ENCODE peak calls at places on chromosome 17, in eight cellular contexts. One of them, this sample, is unnamed.
A peak's percentile ranks its signal among the peaks of the same experiment; 100 is the strongest.

GRCh38 chr17:48510761-48511604 is 19.8 kb downstream of the HOXB1 start:
- DNase-seq in omental fat pad: no peak
- DNase-seq in tibial artery: no peak
- DNase-seq in lower lobe of right lung: no peak
- DNase-seq in dorsolateral prefrontal cortex: no peak
- DNase-seq in AG04450: no peak
- DNase-seq in ovary: no peak
- DNase-seq in GM10248: peak; percentile 62
- DNase-seq in this sample: no peak

GRCh38 chr17:2282297-2282873 is 21.2 kb downstream of the SMG6 start:
- DNase-seq in omental fat pad: no peak
- DNase-seq in tibial artery: peak; percentile 30
- DNase-seq in lower lobe of right lung: no peak
- DNase-seq in dorsolateral prefrontal cortex: no peak
- DNase-seq in AG04450: peak; percentile 74
- DNase-seq in ovary: no peak
- DNase-seq in GM10248: peak; percentile 61
- DNase-seq in this sample: no peak

GRCh38 chr17:47423406-47424295 is 99.9 kb downstream of the EFCAB13 start:
- DNase-seq in omental fat pad: no peak
- DNase-seq in tibial artery: no peak
- DNase-seq in lower lobe of right lung: peak; percentile 49
- DNase-seq in dorsolateral prefrontal cortex: no peak
- DNase-seq in AG04450: no peak
- DNase-seq in ovary: no peak
- DNase-seq in GM10248: peak; percentile 41
- DNase-seq in this sample: peak; percentile 34

GRCh38 chr17:6912110-6913051 is 80.9 kb upstream of the TEKT1 start:
- DNase-seq in omental fat pad: no peak
- DNase-seq in tibial artery: no peak
- DNase-seq in lower lobe of right lung: no peak
- DNase-seq in dorsolateral prefrontal cortex: no peak
- DNase-seq in AG04450: no peak
- DNase-seq in ovary: no peak
- DNase-seq in GM10248: no peak
- DNase-seq in this sample: no peak

GRCh38 chr17:29642171-29642611 is 19.5 kb upstream of the CORO6 start:
- DNase-seq in omental fat pad: no peak
- DNase-seq in tibial artery: no peak
- DNase-seq in lower lobe of right lung: no peak
- DNase-seq in dorsolateral prefrontal cortex: no peak
- DNase-seq in AG04450: no peak
- DNase-seq in ovary: no peak
- DNase-seq in GM10248: no peak
- DNase-seq in this sample: no peak

GRCh38 chr17:76476736-76477135 is 9.3 kb downstream of the AANAT start:
- DNase-seq in omental fat pad: no peak
- DNase-seq in tibial artery: no peak
- DNase-seq in lower lobe of right lung: no peak
- DNase-seq in dorsolateral prefrontal cortex: no peak
- DNase-seq in AG04450: no peak
- DNase-seq in ovary: no peak
- DNase-seq in GM10248: no peak
- DNase-seq in this sample: no peak

GRCh38 chr17:43983515-43984411 is 20.7 kb upstream of the NAGS start:
- DNase-seq in omental fat pad: no peak
- DNase-seq in tibial artery: no peak
- DNase-seq in lower lobe of right lung: peak; percentile 67
- DNase-seq in dorsolateral prefrontal cortex: peak; percentile 7
- DNase-seq in AG04450: no peak
- DNase-seq in ovary: no peak
- DNase-seq in GM10248: no peak
- DNase-seq in this sample: peak; percentile 41

GRCh38 chr17:50359005-50359699 is 13.2 kb downstream of the XYLT2 start:
- DNase-seq in omental fat pad: no peak
- DNase-seq in tibial artery: no peak
- DNase-seq in lower lobe of right lung: no peak
- DNase-seq in dorsolateral prefrontal cortex: no peak
- DNase-seq in AG04450: no peak
- DNase-seq in ovary: no peak
- DNase-seq in GM10248: no peak
- DNase-seq in this sample: no peak

GRCh38 chr17:77616243-77616731 is 342.2 kb upstream of the TNRC6C start:
- DNase-seq in omental fat pad: no peak
- DNase-seq in tibial artery: no peak
- DNase-seq in lower lobe of right lung: no peak
- DNase-seq in dorsolateral prefrontal cortex: no peak
- DNase-seq in AG04450: no peak
- DNase-seq in ovary: no peak
- DNase-seq in GM10248: no peak
- DNase-seq in this sample: no peak

GRCh38 chr17:66542183-66542966 is 240.0 kb downstream of the PRKCA start:
- DNase-seq in omental fat pad: no peak
- DNase-seq in tibial artery: no peak
- DNase-seq in lower lobe of right lung: no peak
- DNase-seq in dorsolateral prefrontal cortex: no peak
- DNase-seq in AG04450: no peak
- DNase-seq in ovary: no peak
- DNase-seq in GM10248: peak; percentile 53
- DNase-seq in this sample: no peak

GRCh38 chr17:13365331-13365730 is 236.4 kb downstream of the HS3ST3A1 start:
- DNase-seq in omental fat pad: no peak
- DNase-seq in tibial artery: no peak
- DNase-seq in lower lobe of right lung: no peak
- DNase-seq in dorsolateral prefrontal cortex: no peak
- DNase-seq in AG04450: no peak
- DNase-seq in ovary: no peak
- DNase-seq in GM10248: no peak
- DNase-seq in this sample: no peak

GRCh38 chr17:72249441-72249840 is 128.6 kb downstream of the SOX9 start:
- DNase-seq in omental fat pad: no peak
- DNase-seq in tibial artery: no peak
- DNase-seq in lower lobe of right lung: no peak
- DNase-seq in dorsolateral prefrontal cortex: no peak
- DNase-seq in AG04450: no peak
- DNase-seq in ovary: no peak
- DNase-seq in GM10248: no peak
- DNase-seq in this sample: no peak

GRCh38 chr17:49969134-49969759 is at the start of gene DLX4:
- DNase-seq in omental fat pad: no peak
- DNase-seq in tibial artery: no peak
- DNase-seq in lower lobe of right lung: no peak
- DNase-seq in dorsolateral prefrontal cortex: no peak
- DNase-seq in AG04450: no peak
- DNase-seq in ovary: no peak
- DNase-seq in GM10248: peak; percentile 62
- DNase-seq in this sample: no peak

GRCh38 chr17:34626141-34626681 is 46.8 kb downstream of the TMEM132E start:
- DNase-seq in omental fat pad: no peak
- DNase-seq in tibial artery: no peak
- DNase-seq in lower lobe of right lung: peak; percentile 42
- DNase-seq in dorsolateral prefrontal cortex: peak; percentile 35
- DNase-seq in AG04450: no peak
- DNase-seq in ovary: no peak
- DNase-seq in GM10248: no peak
- DNase-seq in this sample: no peak

GRCh38 chr17:19387921-19388521 is 1.0 kb upstream of the MFAP4 start:
- DNase-seq in omental fat pad: no peak
- DNase-seq in tibial artery: peak; percentile 57
- DNase-seq in lower lobe of right lung: no peak
- DNase-seq in dorsolateral prefrontal cortex: no peak
- DNase-seq in AG04450: no peak
- DNase-seq in ovary: no peak
- DNase-seq in GM10248: no peak
- DNase-seq in this sample: no peak

GRCh38 chr17:58510075-58510474 is 4.4 kb downstream of the MTMR4 start:
- DNase-seq in omental fat pad: no peak
- DNase-seq in tibial artery: no peak
- DNase-seq in lower lobe of right lung: no peak
- DNase-seq in dorsolateral prefrontal cortex: no peak
- DNase-seq in AG04450: no peak
- DNase-seq in ovary: no peak
- DNase-seq in GM10248: no peak
- DNase-seq in this sample: no peak

GRCh38 chr17:1108810-1109605 is 70.8 kb downstream of the ABR start:
- DNase-seq in omental fat pad: no peak
- DNase-seq in tibial artery: no peak
- DNase-seq in lower lobe of right lung: peak; percentile 81
- DNase-seq in dorsolateral prefrontal cortex: peak; percentile 62
- DNase-seq in AG04450: no peak
- DNase-seq in ovary: peak; percentile 49
- DNase-seq in GM10248: peak; percentile 71
- DNase-seq in this sample: no peak

GRCh38 chr17:19579192-19579668 is 45.6 kb downstream of the SLC47A1 start:
- DNase-seq in omental fat pad: no peak
- DNase-seq in tibial artery: no peak
- DNase-seq in lower lobe of right lung: no peak
- DNase-seq in dorsolateral prefrontal cortex: peak; percentile 16
- DNase-seq in AG04450: no peak
- DNase-seq in ovary: peak; percentile 22
- DNase-seq in GM10248: no peak
- DNase-seq in this sample: no peak

GRCh38 chr17:29927546-29927945 is 2.5 kb downstream of the SSH2 start:
- DNase-seq in omental fat pad: no peak
- DNase-seq in tibial artery: no peak
- DNase-seq in lower lobe of right lung: no peak
- DNase-seq in dorsolateral prefrontal cortex: no peak
- DNase-seq in AG04450: no peak
- DNase-seq in ovary: no peak
- DNase-seq in GM10248: no peak
- DNase-seq in this sample: no peak

DNA sequence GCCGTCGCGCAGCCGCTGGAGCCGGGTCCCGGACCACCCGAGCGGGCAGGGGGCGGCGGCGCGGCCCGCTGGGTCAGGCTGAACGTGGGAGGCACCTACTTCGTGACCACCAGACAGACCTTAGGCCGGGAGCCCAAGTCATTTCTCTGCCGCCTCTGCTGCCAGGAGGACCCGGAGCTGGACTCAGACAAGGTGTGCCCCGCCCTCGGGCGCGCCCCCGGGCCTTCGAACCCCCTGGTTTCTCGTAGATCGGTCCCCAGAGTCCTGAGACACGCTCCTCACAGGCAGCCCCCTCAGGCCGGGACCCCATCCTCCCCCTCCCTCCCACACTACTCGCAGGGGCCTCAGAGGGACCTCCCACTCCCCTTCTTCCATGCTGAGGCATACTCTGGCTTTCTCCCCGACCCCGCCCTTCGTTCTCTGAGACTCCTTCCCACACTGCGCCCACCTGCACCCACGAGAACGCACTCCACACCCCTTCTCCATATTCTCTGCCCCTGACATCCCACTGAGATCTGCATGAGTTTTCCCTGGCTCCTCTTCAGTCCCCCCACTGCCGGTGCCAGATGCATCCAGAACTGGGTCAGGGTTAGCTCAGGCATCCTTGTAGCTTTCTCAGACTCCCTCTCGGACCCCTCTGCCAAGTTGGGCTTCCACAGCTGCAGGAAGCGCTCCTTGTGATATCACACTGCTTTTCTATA is 523 bp downstream of the KCTD2 start:
- DNase-seq in omental fat pad: no peak
- DNase-seq in tibial artery: peak; percentile 33
- DNase-seq in lower lobe of right lung: peak; percentile 64
- DNase-seq in dorsolateral prefrontal cortex: peak; percentile 54
- DNase-seq in AG04450: no peak
- DNase-seq in ovary: peak; percentile 57
- DNase-seq in GM10248: no peak
- DNase-seq in this sample: peak; percentile 50
- TF ChIP-seq CTCF in omental fat pad: no peak
- TF ChIP-seq CTCF in tibial artery: no peak
- TF ChIP-seq CTCF in lower lobe of right lung: no peak
- TF ChIP-seq CTCF in dorsolateral prefrontal cortex: no peak
- TF ChIP-seq CTCF in AG04450: no peak
- TF ChIP-seq CTCF in ovary: no peak
- TF ChIP-seq CTCF in GM10248: no peak
- TF ChIP-seq CTCF in this sample: no peak

GRCh38 chr17:17780941-17781590 is 55.7 kb downstream of the SREBF1 start:
- DNase-seq in omental fat pad: no peak
- DNase-seq in tibial artery: no peak
- DNase-seq in lower lobe of right lung: no peak
- DNase-seq in dorsolateral prefrontal cortex: no peak
- DNase-seq in AG04450: peak; percentile 18
- DNase-seq in ovary: peak; percentile 64
- DNase-seq in GM10248: no peak
- DNase-seq in this sample: no peak
- TF ChIP-seq CTCF in omental fat pad: no peak
- TF ChIP-seq CTCF in tibial artery: no peak
- TF ChIP-seq CTCF in lower lobe of right lung: no peak
- TF ChIP-seq CTCF in dorsolateral prefrontal cortex: no peak
- TF ChIP-seq CTCF in AG04450: peak; percentile 64
- TF ChIP-seq CTCF in ovary: no peak
- TF ChIP-seq CTCF in GM10248: no peak
- TF ChIP-seq CTCF in this sample: no peak

GRCh38 chr17:11803226-11803625 is 194.0 kb downstream of the ZNF18 start:
- DNase-seq in omental fat pad: no peak
- DNase-seq in tibial artery: no peak
- DNase-seq in lower lobe of right lung: no peak
- DNase-seq in dorsolateral prefrontal cortex: no peak
- DNase-seq in AG04450: no peak
- DNase-seq in ovary: no peak
- DNase-seq in GM10248: no peak
- DNase-seq in this sample: no peak

GRCh38 chr17:11795906-11796305 is 197.6 kb downstream of the DNAH9 start:
- DNase-seq in omental fat pad: no peak
- DNase-seq in tibial artery: no peak
- DNase-seq in lower lobe of right lung: no peak
- DNase-seq in dorsolateral prefrontal cortex: no peak
- DNase-seq in AG04450: no peak
- DNase-seq in ovary: no peak
- DNase-seq in GM10248: no peak
- DNase-seq in this sample: no peak

GRCh38 chr17:11803635-11804034 is 193.6 kb downstream of the ZNF18 start:
- DNase-seq in omental fat pad: no peak
- DNase-seq in tibial artery: no peak
- DNase-seq in lower lobe of right lung: no peak
- DNase-seq in dorsolateral prefrontal cortex: no peak
- DNase-seq in AG04450: no peak
- DNase-seq in ovary: no peak
- DNase-seq in GM10248: no peak
- DNase-seq in this sample: no peak

GRCh38 chr17:11797803-11798202 is 199.5 kb downstream of the ZNF18 start:
- DNase-seq in omental fat pad: no peak
- DNase-seq in tibial artery: no peak
- DNase-seq in lower lobe of right lung: no peak
- DNase-seq in dorsolateral prefrontal cortex: no peak
- DNase-seq in AG04450: no peak
- DNase-seq in ovary: no peak
- DNase-seq in GM10248: no peak
- DNase-seq in this sample: no peak
- TF ChIP-seq CTCF in omental fat pad: no peak
- TF ChIP-seq CTCF in tibial artery: no peak
- TF ChIP-seq CTCF in lower lobe of right lung: no peak
- TF ChIP-seq CTCF in dorsolateral prefrontal cortex: no peak
- TF ChIP-seq CTCF in AG04450: no peak
- TF ChIP-seq CTCF in ovary: no peak
- TF ChIP-seq CTCF in GM10248: no peak
- TF ChIP-seq CTCF in this sample: peak; percentile 29

DNA sequence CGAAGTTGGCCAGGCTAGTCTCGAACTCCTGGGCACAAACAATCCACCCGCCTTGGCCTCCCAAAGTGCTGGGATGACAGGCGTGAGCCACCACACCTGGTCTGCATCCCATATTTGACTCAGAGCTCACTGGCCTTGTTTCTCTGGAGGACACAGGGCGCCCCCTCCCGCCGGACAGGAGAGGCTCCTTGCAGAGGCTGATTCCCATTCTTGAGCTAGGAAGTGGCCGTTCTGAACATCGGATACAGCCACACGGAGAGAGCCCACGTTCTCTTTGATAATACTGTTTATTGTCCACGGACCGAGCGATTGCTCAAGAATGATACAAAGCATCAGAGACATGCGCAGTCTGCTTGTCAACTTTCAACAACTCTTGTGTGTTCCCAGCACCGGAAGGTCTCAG is 12.1 kb upstream of the USP36 start:
- DNase-seq in omental fat pad: no peak
- DNase-seq in tibial artery: no peak
- DNase-seq in lower lobe of right lung: no peak
- DNase-seq in dorsolateral prefrontal cortex: no peak
- DNase-seq in AG04450: no peak
- DNase-seq in ovary: peak; percentile 41
- DNase-seq in GM10248: no peak
- DNase-seq in this sample: no peak
- TF ChIP-seq CTCF in omental fat pad: no peak
- TF ChIP-seq CTCF in tibial artery: no peak
- TF ChIP-seq CTCF in lower lobe of right lung: no peak
- TF ChIP-seq CTCF in dorsolateral prefrontal cortex: no peak
- TF ChIP-seq CTCF in AG04450: peak; percentile 41
- TF ChIP-seq CTCF in ovary: no peak
- TF ChIP-seq CTCF in GM10248: no peak
- TF ChIP-seq CTCF in this sample: no peak

This sample was measured in glutamatergic neuron.